ENCODE peak calls at places on chromosomes 6 and 20, in four cellular contexts. V, M, B and A are unnamed samples.

GRCh38 chr6:151388997-151389639 is 2.2 kb downstream of the ZBTB2 start:
- DNase-seq in V (no peak), M (no peak), B (no peak), A (no peak)

GRCh38 chr6:66731310-66731709 is 1024.3 kb upstream of the EYS start:
- DNase-seq in B (no peak), M (no peak), V (no peak), A (no peak)

GRCh38 chr20:24742989-24743388 is 206.1 kb upstream of the CST7 start:
- DNase-seq in M (no peak), V (no peak), B (no peak), A (no peak)

GRCh38 chr20:23132930-23133559 is 46.9 kb upstream of the CD93 start:
- DNase-seq in M (no peak), B (no peak), V (no peak), A (peak; percentile 96)

GRCh38 chr20:10323729-10324128 is 105.1 kb downstream of the SNAP25 start:
- DNase-seq in M (no peak), B (no peak), V (no peak), A (no peak)

GRCh38 chr6:70884074-70884983 is 72.5 kb downstream of the B3GAT2 start:
- DNase-seq in V (peak; percentile 57), B (peak; percentile 19), M (peak; percentile 33), A (peak; percentile 80)

GRCh38 chr20:38881806-38882440 is 44.3 kb upstream of the FAM83D start:
- DNase-seq in M (no peak), B (no peak), V (no peak), A (no peak)

GRCh38 chr6:156953125-156953477 is 175.9 kb downstream of the ARID1B start:
- DNase-seq in B (no peak), M (no peak), V (no peak), A (no peak)

GRCh38 chr20:52889225-52889624 is 82.9 kb upstream of the TSHZ2 start:
- DNase-seq in M (no peak), B (no peak), V (no peak), A (no peak)

GRCh38 chr6:33587529-33588215 is 7.6 kb upstream of the BAK1 start:
- DNase-seq in V (no peak), B (no peak), M (no peak), A (no peak)

GRCh38 chr6:110816677-110817076 is 1.4 kb upstream of the CDK19 start:
- DNase-seq in V (no peak), M (no peak), B (no peak), A (no peak)

GRCh38 chr6:77633993-77634392 is 18.8 kb upstream of the MEI4 start:
- DNase-seq in V (no peak), M (no peak), B (no peak), A (no peak)

GRCh38 chr20:63931735-63932134 is 24.5 kb downstream of the UCKL1 start:
- DNase-seq in V (no peak), M (no peak), B (no peak), A (no peak)

GRCh38 chr6:149217466-149217888 is 100.0 kb upstream of the TAB2 start:
- DNase-seq in V (no peak), B (no peak), M (no peak), A (peak; percentile 6)

GRCh38 chr20:10924628-10925266 is 250.9 kb upstream of the JAG1 start:
- DNase-seq in B (no peak), V (no peak), M (peak; percentile 89), A (no peak)

GRCh38 chr6:109612268-109612667 is 78.7 kb downstream of the AK9 start:
- DNase-seq in M (no peak), B (no peak), V (no peak), A (no peak)

GRCh38 chr20:52596261-52596660 is 375.9 kb upstream of the TSHZ2 start:
- DNase-seq in M (no peak), V (no peak), B (no peak), A (no peak)

GRCh38 chr6:26204332-26205160 is 117.3 kb downstream of the HFE start:
- DNase-seq in B (peak; percentile 97), V (peak; percentile 92), M (peak; percentile 99), A (peak; percentile 94)

GRCh38 chr6:43803055-43803782 is 33.2 kb downstream of the VEGFA start:
- DNase-seq in B (no peak), V (no peak), M (no peak), A (no peak)

GRCh38 chr6:130293800-130294199 is 71.0 kb upstream of the SAMD3 start:
- DNase-seq in V (peak; percentile 46), M (peak; percentile 77), B (peak; percentile 8), A (peak; percentile 19)

GRCh38 chr6:14706378-14706929 is 539.4 kb upstream of the JARID2 start:
- DNase-seq in M (peak; percentile 100), B (no peak), V (no peak), A (peak; percentile 85)

GRCh38 chr6:118333772-118334171 is 214.3 kb upstream of the PLN start:
- DNase-seq in M (no peak), V (no peak), B (no peak), A (no peak)

GRCh38 chr6:13655700-13656099 is 40.6 kb downstream of the NOL7 start:
- DNase-seq in B (no peak), M (no peak), V (no peak), A (no peak)

GRCh38 chr6:14487625-14488024 is 370.1 kb downstream of the CD83 start:
- DNase-seq in V (no peak), B (no peak), M (no peak), A (no peak)

GRCh38 chr6:31493875-31494694 is 3.9 kb upstream of the MICB start:
- DNase-seq in V (peak; percentile 67), M (peak; percentile 70), B (peak; percentile 34), A (peak; percentile 84)

GRCh38 chr6:140480852-140481251 is 1106.4 kb upstream of the CITED2 start:
- DNase-seq in M (peak; percentile 71), B (no peak), V (no peak), A (no peak)

GRCh38 chr20:52402950-52403349 is 211.4 kb upstream of the ZFP64 start:
- DNase-seq in B (no peak), M (no peak), V (no peak), A (no peak)

GRCh38 chr6:6003334-6004146 is 3.2 kb downstream of the NRN1 start:
- DNase-seq in V (no peak), M (no peak), B (no peak), A (no peak)

GRCh38 chr6:150334790-150335783 is 33.7 kb upstream of the IYD start:
- DNase-seq in V (peak; percentile 40), B (no peak), M (peak; percentile 82), A (peak; percentile 79)

GRCh38 chr6:26223677-26224546 is 136.7 kb downstream of the HFE start:
- DNase-seq in B (peak; percentile 78), M (peak; percentile 97), V (peak; percentile 63), A (no peak)

GRCh38 chr6:47477497-47478232 is at the start of gene CD2AP:
- DNase-seq in B (peak; percentile 65), V (peak; percentile 73), M (peak; percentile 74), A (peak; percentile 94)
- TF ChIP-seq ELK1 in B (no peak), V (no peak), M (no peak), A (no peak)

DNA sequence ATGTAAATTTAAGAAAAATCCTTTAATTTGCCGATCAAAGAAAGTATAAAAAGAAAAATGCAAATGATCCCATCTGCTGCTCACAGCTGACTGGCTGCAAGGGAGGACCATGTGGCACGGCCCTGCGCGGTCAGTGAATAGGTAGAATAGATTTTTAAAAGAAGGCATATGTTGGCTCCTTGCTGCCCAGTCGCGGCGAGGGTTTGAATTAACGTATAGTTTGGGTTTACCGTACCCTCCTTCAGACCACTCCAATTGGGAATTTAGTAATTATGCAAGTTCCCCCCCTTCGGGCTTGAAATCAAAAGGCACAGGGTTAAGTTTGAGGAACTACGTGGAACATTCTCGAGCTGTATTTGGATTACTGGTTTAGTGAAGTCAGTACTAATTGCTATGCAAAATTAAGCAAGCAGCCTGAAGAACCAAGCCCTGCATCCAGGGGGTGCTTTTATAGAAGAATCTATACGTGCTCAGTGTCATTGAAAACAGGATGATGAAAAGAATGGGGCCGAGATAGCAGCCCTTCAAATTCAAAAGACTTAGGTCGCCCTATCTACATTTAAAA is 1.1 kb upstream of the BEND3 start:
- DNase-seq in B (no peak), V (no peak), M (no peak), A (peak; percentile 18)
- TF ChIP-seq ELK1 in B (no peak), V (no peak), M (no peak), A (no peak)

DNA sequence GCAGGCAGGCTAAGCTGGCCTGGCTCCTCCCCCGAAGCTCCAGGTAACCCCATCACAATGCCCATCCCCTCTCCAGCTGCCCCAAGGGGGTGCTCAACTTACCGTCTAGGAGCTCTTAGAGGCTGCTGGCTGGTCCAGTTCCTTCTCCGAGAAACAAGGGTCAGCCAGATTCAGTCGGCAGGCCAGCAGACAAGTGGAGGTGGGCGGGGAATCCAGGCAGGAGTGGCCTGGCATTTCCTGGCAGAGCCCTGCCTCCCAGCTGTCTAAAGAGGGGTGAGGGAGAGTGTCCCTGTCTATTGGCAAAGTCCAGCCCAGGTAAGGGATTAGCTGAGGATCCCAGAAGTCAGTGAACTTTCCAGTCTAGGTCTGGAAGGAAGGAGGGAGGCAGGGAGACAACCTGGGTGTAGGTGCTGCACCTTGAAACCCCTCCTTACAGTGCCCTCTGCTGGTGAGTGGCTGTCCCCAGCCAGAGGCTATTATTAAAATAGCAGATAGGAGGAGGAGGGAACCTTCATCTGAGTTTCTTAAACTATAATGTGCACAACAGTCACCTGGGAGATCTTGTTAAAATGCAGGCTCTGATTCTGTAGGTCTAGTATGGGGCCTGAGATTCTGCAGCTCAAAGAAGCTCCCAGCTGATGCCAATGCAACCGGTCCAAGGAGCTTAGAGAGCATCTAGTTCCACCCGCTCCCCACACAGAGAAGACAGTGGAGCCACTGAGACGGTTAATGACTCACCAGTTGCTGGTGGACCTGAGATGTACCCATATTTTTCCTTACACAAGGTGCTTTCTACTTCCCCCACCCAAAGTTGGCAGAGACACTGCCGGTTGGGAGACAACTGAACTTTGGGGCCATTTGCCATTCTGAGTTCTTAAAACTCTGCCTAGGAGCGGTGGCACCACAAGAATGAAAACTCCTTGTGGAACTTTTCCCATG is at the start of gene UNC5CL:
- DNase-seq in V (peak; percentile 64), M (no peak), B (no peak), A (peak; percentile 82)
- TF ChIP-seq ELK1 in V (no peak), M (no peak), B (no peak), A (no peak)

GRCh38 chr6:53336070-53336469 is 12.7 kb downstream of the ELOVL5 start:
- DNase-seq in V (no peak), M (no peak), B (no peak), A (no peak)

GRCh38 chr6:53331678-53332077 is 17.1 kb downstream of the ELOVL5 start:
- DNase-seq in B (no peak), M (no peak), V (no peak), A (no peak)

GRCh38 chr6:53333439-53334408 is 15.0 kb downstream of the ELOVL5 start:
- DNase-seq in M (no peak), V (no peak), B (no peak), A (no peak)

GRCh38 chr6:53338304-53338703 is 10.4 kb downstream of the ELOVL5 start:
- DNase-seq in V (no peak), B (no peak), M (no peak), A (no peak)

DNA sequence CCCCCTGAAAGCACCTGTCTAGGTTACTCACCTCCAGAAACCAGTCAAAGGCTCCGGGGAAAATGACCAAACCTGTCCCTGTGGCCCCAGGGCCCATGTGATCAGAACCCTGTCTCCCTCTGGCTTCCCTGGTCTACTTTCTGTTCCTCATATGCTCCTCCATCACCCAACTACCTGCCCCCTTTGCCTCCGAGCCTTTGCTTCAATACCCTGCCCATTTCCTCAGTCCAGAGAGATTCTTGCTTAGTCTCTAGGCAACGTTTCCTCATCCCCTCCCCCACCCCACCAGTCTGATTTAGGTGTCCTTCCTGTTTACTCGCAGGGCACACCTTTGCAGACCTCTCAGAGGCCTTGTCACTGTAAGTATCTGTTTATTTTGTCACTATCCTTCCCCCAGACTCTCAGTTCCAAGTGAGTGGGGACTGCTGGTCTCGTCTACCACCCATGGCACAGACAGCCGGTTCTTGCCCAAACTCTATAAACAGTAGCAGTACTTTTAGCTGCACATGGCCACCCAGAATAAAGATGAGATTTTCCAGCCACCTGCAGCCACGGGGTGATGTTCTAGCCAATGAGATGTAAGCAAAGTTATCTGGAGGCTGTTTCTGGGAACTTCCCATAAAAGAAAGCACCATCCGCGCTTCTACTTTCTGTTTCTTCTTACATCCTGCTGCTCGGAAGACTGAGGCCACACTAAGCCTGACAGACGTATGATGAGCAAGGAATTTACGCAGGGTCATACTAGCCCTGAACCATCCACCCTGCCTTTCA is 13.3 kb downstream of the ELOVL5 start:
- DNase-seq in M (no peak), B (peak; percentile 88), V (no peak), A (no peak)
- TF ChIP-seq ELK1 in M (no peak), B (no peak), V (no peak), A (no peak)